ENCODE peak calls at places on chromosomes 2 and 18, in four cellular contexts. J, B, M and L are unnamed samples.

GRCh38 chr2:72539145-72539552 is 286.7 kb downstream of the EXOC6B start:
- DNase-seq in J (no peak), B (peak; percentile 72), M (no peak), L (no peak)

GRCh38 chr18:47882641-47883040 is 47.8 kb downstream of the SMAD2 start:
- DNase-seq in J (no peak), B (peak; percentile 29), M (no peak), L (no peak)

GRCh38 chr2:31578316-31578715 is 2.4 kb downstream of the SRD5A2 start:
- DNase-seq in J (no peak), B (no peak), M (no peak), L (no peak)

GRCh38 chr2:150486539-150487484 is 655 bp downstream of the RND3 start:
- DNase-seq in J (peak; percentile 57), B (no peak), M (no peak), L (no peak)

GRCh38 chr2:45128580-45128997 is 119.3 kb upstream of the SIX2 start:
- DNase-seq in J (no peak), B (peak; percentile 93), M (no peak), L (no peak)

GRCh38 chr18:6401687-6402086 is 13.0 kb downstream of the L3MBTL4 start:
- DNase-seq in J (no peak), B (no peak), M (no peak), L (no peak)

GRCh38 chr2:134020608-134021007 is 233.3 kb upstream of the MGAT5 start:
- DNase-seq in J (no peak), B (no peak), M (no peak), L (no peak)

GRCh38 chr18:75407468-75408437 is 19.8 kb downstream of the SMIM21 start:
- DNase-seq in J (no peak), B (peak; percentile 30), M (no peak), L (no peak)

GRCh38 chr18:27750014-27750413 is 426.9 kb downstream of the CDH2 start:
- DNase-seq in J (no peak), B (no peak), M (no peak), L (no peak)

GRCh38 chr2:212537311-212538155 is 1.1 kb downstream of the ERBB4 start:
- DNase-seq in J (peak; percentile 28), B (no peak), M (no peak), L (no peak)

GRCh38 chr2:42028571-42029148 is 19.2 kb upstream of the PKDCC start:
- DNase-seq in J (no peak), B (no peak), M (no peak), L (no peak)

GRCh38 chr18:36181386-36181785 is 5.9 kb upstream of the MOCOS start:
- DNase-seq in J (no peak), B (no peak), M (no peak), L (no peak)

GRCh38 chr2:165778653-165779451 is 15.2 kb downstream of the GALNT3 start:
- DNase-seq in J (no peak), B (no peak), M (no peak), L (no peak)

GRCh38 chr2:66915237-66915636 is 480.3 kb downstream of the MEIS1 start:
- DNase-seq in J (no peak), B (peak; percentile 35), M (no peak), L (no peak)

GRCh38 chr18:37505321-37505720 is 60.3 kb downstream of the CELF4 start:
- DNase-seq in J (no peak), B (no peak), M (no peak), L (no peak)

GRCh38 chr2:39370101-39370500 is 67.0 kb downstream of the MAP4K3 start:
- DNase-seq in J (no peak), B (no peak), M (no peak), L (no peak)

GRCh38 chr18:75206637-75207297 is 2.2 kb downstream of the PTGR3 start:
- DNase-seq in J (no peak), B (no peak), M (no peak), L (no peak)

GRCh38 chr2:48694143-48694542 is 61.4 kb downstream of the LHCGR start:
- DNase-seq in J (no peak), B (no peak), M (no peak), L (no peak)

GRCh38 chr2:146978891-146979555 is 865.8 kb upstream of the ACVR2A start:
- DNase-seq in J (no peak), B (no peak), M (no peak), L (no peak)

GRCh38 chr18:32468147-32468845 is 2.4 kb downstream of the GAREM1 start:
- DNase-seq in J (no peak), B (no peak), M (no peak), L (no peak)

GRCh38 chr2:8607591-8607990 is 74.3 kb upstream of the ID2 start:
- DNase-seq in J (no peak), B (no peak), M (no peak), L (no peak)

GRCh38 chr2:7516447-7517121 is 599.4 kb downstream of the RNF144A start:
- DNase-seq in J (no peak), B (no peak), M (no peak), L (no peak)

GRCh38 chr2:9118383-9118960 is 88.1 kb upstream of the ASAP2 start:
- DNase-seq in J (no peak), B (no peak), M (no peak), L (no peak)

GRCh38 chr2:203225423-203226039 is 13.3 kb upstream of the CYP20A1 start:
- DNase-seq in J (no peak), B (no peak), M (no peak), L (no peak)

GRCh38 chr2:20620271-20620681 is 30.6 kb downstream of the HS1BP3 start:
- DNase-seq in J (peak; percentile 27), B (no peak), M (no peak), L (no peak)

GRCh38 chr2:100246163-100247145 is 75.8 kb downstream of the LONRF2 start:
- DNase-seq in J (no peak), B (no peak), M (no peak), L (peak; percentile 60)
- TF ChIP-seq CTCF in J (peak; percentile 37), B (peak; percentile 27), M (peak; percentile 38), L (peak; percentile 89)

GRCh38 chr2:225013432-225014048 is 28.7 kb downstream of the DOCK10 start:
- DNase-seq in J (no peak), B (no peak), M (no peak), L (no peak)

GRCh38 chr2:225019100-225019499 is 23.2 kb downstream of the DOCK10 start:
- DNase-seq in J (no peak), B (no peak), M (no peak), L (no peak)

GRCh38 chr2:225017713-225018112 is 24.6 kb downstream of the DOCK10 start:
- DNase-seq in J (no peak), B (no peak), M (no peak), L (no peak)

GRCh38 chr2:225020157-225020864 is 22.0 kb downstream of the DOCK10 start:
- DNase-seq in J (no peak), B (no peak), M (no peak), L (no peak)

GRCh38 chr2:225017098-225017685 is 25.1 kb downstream of the DOCK10 start:
- DNase-seq in J (no peak), B (no peak), M (no peak), L (no peak)
- TF ChIP-seq CTCF in J (no peak), B (no peak), M (no peak), L (no peak)

GRCh38 chr2:169362346-169363026 is at the start of gene LRP2:
- DNase-seq in J (no peak), B (no peak), M (no peak), L (no peak)
- TF ChIP-seq CTCF in J (no peak), B (no peak), M (no peak), L (no peak)

GRCh38 chr2:27441958-27442281 is 261 bp upstream of the KRTCAP3 start:
- DNase-seq in J (no peak), B (no peak), M (no peak), L (no peak)
- TF ChIP-seq CTCF in J (no peak), B (no peak), M (no peak), L (no peak)

GRCh38 chr2:120344214-120344990 is 1.5 kb upstream of the INHBB start:
- DNase-seq in J (no peak), B (no peak), M (no peak), L (no peak)

GRCh38 chr2:120341977-120342376 is 4.0 kb upstream of the INHBB start:
- DNase-seq in J (no peak), B (no peak), M (no peak), L (no peak)

GRCh38 chr2:120343100-120343432 is 2.9 kb upstream of the INHBB start:
- DNase-seq in J (no peak), B (no peak), M (no peak), L (no peak)

GRCh38 chr2:120342451-120342850 is 3.5 kb upstream of the INHBB start:
- DNase-seq in J (no peak), B (no peak), M (no peak), L (no peak)

GRCh38 chr2:120343433-120344105 is 2.4 kb upstream of the INHBB start:
- DNase-seq in J (peak; percentile 82), B (peak; percentile 76), M (peak; percentile 45), L (peak; percentile 69)
- TF ChIP-seq CTCF in J (peak; percentile 91), B (peak; percentile 85), M (peak; percentile 83), L (peak; percentile 68)

DNA sequence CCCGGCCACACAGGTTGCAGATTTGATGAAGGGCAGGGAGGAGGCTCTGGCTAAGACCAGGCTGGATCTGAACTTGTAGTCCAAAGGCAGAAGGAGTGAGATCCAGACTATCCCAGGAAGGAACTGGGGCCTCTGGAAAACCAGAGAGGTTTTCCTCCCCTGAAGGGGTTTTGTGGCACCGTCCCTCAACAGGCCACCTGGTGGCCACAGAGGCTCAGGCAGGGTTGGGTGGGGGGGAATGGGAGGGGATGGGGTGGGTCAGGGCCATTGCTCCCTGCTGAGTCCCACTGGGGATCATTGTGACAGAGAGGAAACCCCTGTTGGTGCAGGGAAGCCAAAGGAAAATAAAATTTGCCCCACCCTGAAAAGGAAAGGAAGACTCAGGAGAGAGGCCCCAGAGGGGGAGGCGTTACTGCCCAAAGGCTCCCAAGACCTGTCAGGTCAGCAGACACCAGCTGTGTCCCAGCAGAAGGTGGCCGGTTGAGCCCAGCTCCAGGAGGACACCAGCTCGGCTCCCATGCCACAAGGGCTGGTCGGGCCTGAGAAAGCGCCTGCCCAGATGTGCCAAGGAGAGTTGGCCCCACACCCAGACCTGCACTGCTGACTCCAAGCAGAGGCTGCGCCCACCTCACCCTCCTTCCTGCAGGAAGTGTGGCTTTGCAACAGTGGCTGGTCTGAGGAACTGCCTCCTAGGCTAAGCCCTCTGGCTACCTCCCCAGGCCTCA is 37.3 kb upstream of the PTMA start:
- DNase-seq in J (no peak), B (no peak), M (no peak), L (no peak)
- TF ChIP-seq CTCF in J (no peak), B (no peak), M (peak; percentile 50), L (peak; percentile 31)

GRCh38 chr18:9474983-9475642 is at the start of gene RALBP1:
- DNase-seq in J (peak; percentile 99), B (peak; percentile 100), M (peak; percentile 98), L (peak; percentile 99)
- TF ChIP-seq CTCF in J (no peak), B (no peak), M (no peak), L (no peak)

DNA sequence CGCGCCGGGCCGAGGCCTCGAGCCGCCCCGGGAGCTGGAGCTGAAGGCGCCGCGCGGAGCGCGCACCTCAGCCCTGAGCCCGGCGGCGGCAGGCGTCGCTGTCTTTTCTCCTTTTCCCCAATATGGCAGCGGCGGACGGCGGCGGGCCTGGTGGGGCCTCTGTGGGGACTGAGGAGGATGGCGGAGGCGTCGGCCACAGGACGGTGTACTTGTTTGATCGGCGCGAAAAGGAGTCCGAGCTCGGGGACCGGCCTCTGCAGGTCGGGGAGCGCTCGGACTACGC is 369 bp downstream of the SMCHD1 start:
- DNase-seq in J (peak; percentile 30), B (no peak), M (peak; percentile 8), L (peak; percentile 47)
- TF ChIP-seq CTCF in J (no peak), B (no peak), M (no peak), L (no peak)